ENCODE peak calls at places on chromosomes 7 and 10, in nine cellular contexts. Q, N, X, U, W, R, K, B and P are unnamed samples.

GRCh38 chr10:116627386-116627933 is 6.7 kb downstream of the PNLIPRP2 start:
- DNase-seq in Q (no peak), N (no peak), X (peak), U (no peak), W (peak), R (no peak), K (no peak), B (no peak), P (no peak)

GRCh38 chr10:117666131-117666530 is 123.6 kb downstream of the EMX2 start:
- DNase-seq in Q (no peak), N (no peak), X (no peak), U (no peak), W (no peak), R (peak), K (no peak), B (no peak), P (no peak)

GRCh38 chr10:127168251-127168650 is 28.1 kb downstream of the INSYN2A start:
- DNase-seq in Q (no peak), N (no peak), X (no peak), U (no peak), W (no peak), R (no peak), K (no peak), B (no peak), P (no peak)

GRCh38 chr7:105006367-105007139 is 7.5 kb upstream of the KMT2E start:
- DNase-seq in Q (no peak), N (no peak), X (no peak), U (no peak), W (no peak), R (no peak), K (no peak), B (no peak), P (no peak)

GRCh38 chr7:90262438-90262837 is 17.5 kb downstream of the CFAP69 start:
- DNase-seq in Q (peak), N (no peak), X (no peak), U (no peak), W (no peak), R (peak), K (no peak), B (no peak), P (no peak)

GRCh38 chr7:138735399-138735798 is 34.2 kb upstream of the SVOPL start:
- DNase-seq in Q (no peak), N (no peak), X (no peak), U (no peak), W (no peak), R (no peak), K (no peak), B (no peak), P (no peak)

GRCh38 chr7:55019329-55019690 is 493 bp downstream of the EGFR start:
- DNase-seq in Q (peak), N (peak), X (peak), U (no peak), W (no peak), R (no peak), K (peak), B (no peak), P (no peak)

GRCh38 chr7:98105942-98106544 is 619 bp upstream of the LMTK2 start:
- DNase-seq in Q (no peak), N (peak), X (no peak), U (no peak), W (no peak), R (no peak), K (no peak), B (no peak), P (no peak)

GRCh38 chr7:138184191-138184590 is 107.9 kb downstream of the AKR1D1 start:
- DNase-seq in Q (no peak), N (no peak), X (no peak), U (no peak), W (no peak), R (no peak), K (no peak), B (no peak), P (no peak)

GRCh38 chr7:94169682-94170081 is 165.5 kb upstream of the BET1 start:
- DNase-seq in Q (no peak), N (no peak), X (no peak), U (no peak), W (no peak), R (no peak), K (no peak), B (no peak), P (no peak)

GRCh38 chr7:64888901-64889685 is 14.0 kb upstream of the ZNF273 start:
- DNase-seq in Q (peak), N (no peak), X (no peak), U (no peak), W (no peak), R (peak), K (peak), B (no peak), P (no peak)

GRCh38 chr10:120556164-120556532 is 99.1 kb downstream of the PLPP4 start:
- DNase-seq in Q (no peak), N (no peak), X (no peak), U (no peak), W (no peak), R (no peak), K (no peak), B (no peak), P (no peak)

GRCh38 chr7:37504791-37505190 is 56.1 kb upstream of the ELMO1 start:
- DNase-seq in Q (no peak), N (no peak), X (no peak), U (no peak), W (no peak), R (no peak), K (no peak), B (no peak), P (no peak)

GRCh38 chr10:63614371-63614891 is 93.2 kb downstream of the REEP3 start:
- DNase-seq in Q (no peak), N (no peak), X (no peak), U (no peak), W (no peak), R (peak), K (no peak), B (no peak), P (no peak)

GRCh38 chr7:45874408-45875131 is 1.7 kb upstream of the CCDC201 start:
- DNase-seq in Q (no peak), N (no peak), X (no peak), U (no peak), W (no peak), R (peak), K (no peak), B (peak), P (no peak)

GRCh38 chr10:46223064-46223480 is 63.7 kb upstream of the ANTXRL start:
- DNase-seq in Q (no peak), N (peak), X (no peak), U (no peak), W (no peak), R (no peak), K (no peak), B (no peak), P (no peak)

GRCh38 chr10:124579003-124579384 is 117.4 kb downstream of the LHPP start:
- DNase-seq in Q (no peak), N (peak), X (no peak), U (no peak), W (no peak), R (peak), K (peak), B (no peak), P (no peak)

GRCh38 chr7:78161781-78162180 is 363.2 kb downstream of the PHTF2 start:
- DNase-seq in Q (no peak), N (no peak), X (no peak), U (no peak), W (no peak), R (no peak), K (no peak), B (no peak), P (no peak)

GRCh38 chr7:102933763-102934162 is 21.0 kb downstream of the LRRC17 start:
- DNase-seq in Q (no peak), N (no peak), X (peak), U (no peak), W (no peak), R (peak), K (no peak), B (peak), P (no peak)

GRCh38 chr7:75039166-75039565 is 34.4 kb downstream of the RCC1L start:
- DNase-seq in Q (no peak), N (no peak), X (no peak), U (no peak), W (no peak), R (no peak), K (no peak), B (no peak), P (no peak)

GRCh38 chr10:62818426-62819011 is 2.4 kb upstream of the EGR2 start:
- DNase-seq in Q (peak), N (peak), X (peak), U (peak), W (peak), R (no peak), K (peak), B (no peak), P (peak)

GRCh38 chr10:85447690-85448089 is 918.9 kb downstream of the GRID1 start:
- DNase-seq in Q (no peak), N (no peak), X (no peak), U (no peak), W (no peak), R (no peak), K (no peak), B (no peak), P (no peak)

GRCh38 chr7:102890292-102890970 is 22.4 kb upstream of the LRRC17 start:
- DNase-seq in Q (no peak), N (no peak), X (no peak), U (no peak), W (no peak), R (peak), K (no peak), B (no peak), P (no peak)

GRCh38 chr10:131998050-131998844 is 16.5 kb upstream of the BNIP3 start:
- DNase-seq in Q (no peak), N (no peak), X (no peak), U (no peak), W (no peak), R (no peak), K (no peak), B (no peak), P (no peak)
- TF ChIP-seq CTCF in Q (no peak), N (no peak), X (no peak), U (no peak), W (no peak), R (no peak), K (no peak), B (no peak), P (no peak)

GRCh38 chr7:4739528-4739992 is 35.9 kb upstream of the AP5Z1 start:
- DNase-seq in Q (no peak), N (no peak), X (no peak), U (no peak), W (no peak), R (peak), K (no peak), B (no peak), P (no peak)
- TF ChIP-seq CTCF in Q (no peak), N (no peak), X (no peak), U (no peak), W (peak), R (peak), K (peak), B (no peak), P (no peak)

DNA sequence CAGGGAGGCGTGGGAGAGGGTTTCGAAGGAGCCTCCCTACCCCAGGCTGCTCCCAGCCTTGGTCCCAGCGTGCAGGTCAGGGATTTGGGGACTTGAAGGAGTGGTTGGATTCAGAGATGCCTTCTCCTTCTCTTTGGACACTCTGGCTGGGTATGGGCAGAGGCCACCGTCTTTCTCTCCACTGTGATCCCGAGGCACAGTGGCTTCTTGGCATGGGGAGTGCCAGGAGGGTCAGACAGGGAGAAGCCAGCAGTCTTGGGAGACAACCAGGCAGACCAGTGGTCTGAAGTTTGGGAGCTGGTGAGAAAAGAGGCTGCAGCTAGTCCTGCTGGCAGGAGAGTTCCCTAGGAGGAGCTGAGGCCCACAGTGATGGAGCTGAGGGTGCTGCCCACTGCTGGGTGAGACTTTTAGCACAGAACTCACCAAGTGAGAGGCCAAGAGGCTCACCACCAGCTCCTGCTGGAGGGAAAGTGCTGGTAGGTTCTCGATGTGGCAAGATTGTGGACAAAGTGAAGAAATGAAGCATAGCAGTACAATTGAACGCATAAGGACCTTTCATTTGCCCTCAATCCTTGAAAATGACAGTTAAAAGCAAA is 35.2 kb upstream of the WDFY4 start:
- DNase-seq in Q (no peak), N (no peak), X (no peak), U (no peak), W (no peak), R (peak), K (no peak), B (no peak), P (no peak)
- TF ChIP-seq CTCF in Q (no peak), N (no peak), X (no peak), U (no peak), W (no peak), R (peak), K (no peak), B (peak), P (no peak)

GRCh38 chr10:58898854-58899573 is 277.4 kb upstream of the PHYHIPL start:
- DNase-seq in Q (no peak), N (no peak), X (no peak), U (no peak), W (no peak), R (no peak), K (no peak), B (no peak), P (no peak)

GRCh38 chr10:58897708-58898107 is 278.7 kb upstream of the PHYHIPL start:
- DNase-seq in Q (no peak), N (no peak), X (no peak), U (no peak), W (no peak), R (peak), K (no peak), B (no peak), P (no peak)

GRCh38 chr10:58892039-58892665 is 284.3 kb upstream of the PHYHIPL start:
- DNase-seq in Q (no peak), N (no peak), X (no peak), U (no peak), W (no peak), R (no peak), K (no peak), B (no peak), P (no peak)

GRCh38 chr10:58896229-58896628 is 280.2 kb upstream of the PHYHIPL start:
- DNase-seq in Q (no peak), N (no peak), X (no peak), U (no peak), W (no peak), R (no peak), K (no peak), B (no peak), P (no peak)

GRCh38 chr10:58894929-58895328 is 281.5 kb upstream of the PHYHIPL start:
- DNase-seq in Q (no peak), N (no peak), X (no peak), U (no peak), W (no peak), R (peak), K (no peak), B (no peak), P (no peak)
- TF ChIP-seq CTCF in Q (no peak), N (no peak), X (no peak), U (no peak), W (no peak), R (peak), K (no peak), B (no peak), P (no peak)

GRCh38 chr7:118861581-118861980 is 637.1 kb downstream of the ANKRD7 start:
- DNase-seq in Q (no peak), N (no peak), X (no peak), U (no peak), W (no peak), R (no peak), K (no peak), B (no peak), P (no peak)

GRCh38 chr7:118863961-118864360 is 639.5 kb downstream of the ANKRD7 start:
- DNase-seq in Q (no peak), N (no peak), X (no peak), U (no peak), W (no peak), R (no peak), K (no peak), B (no peak), P (no peak)

GRCh38 chr7:118855290-118855689 is 630.8 kb downstream of the ANKRD7 start:
- DNase-seq in Q (no peak), N (no peak), X (no peak), U (no peak), W (no peak), R (no peak), K (no peak), B (no peak), P (no peak)

GRCh38 chr7:118862733-118863132 is 638.2 kb downstream of the ANKRD7 start:
- DNase-seq in Q (no peak), N (no peak), X (no peak), U (no peak), W (no peak), R (no peak), K (no peak), B (no peak), P (no peak)

GRCh38 chr7:118858651-118859149 is 634.2 kb downstream of the ANKRD7 start:
- DNase-seq in Q (no peak), N (no peak), X (peak), U (no peak), W (no peak), R (no peak), K (peak), B (no peak), P (no peak)
- TF ChIP-seq CTCF in Q (no peak), N (no peak), X (no peak), U (no peak), W (no peak), R (no peak), K (no peak), B (no peak), P (no peak)

GRCh38 chr7:16422917-16423316 is 1.6 kb upstream of the CRPPA start:
- DNase-seq in Q (no peak), N (no peak), X (no peak), U (no peak), W (no peak), R (no peak), K (no peak), B (no peak), P (no peak)
- TF ChIP-seq CTCF in Q (no peak), N (no peak), X (no peak), U (no peak), W (no peak), R (no peak), K (no peak), B (no peak), P (no peak)

GRCh38 chr7:70506463-70506862 is 625.5 kb upstream of the GALNT17 start:
- DNase-seq in Q (no peak), N (peak), X (peak), U (no peak), W (no peak), R (peak), K (no peak), B (no peak), P (no peak)
- TF ChIP-seq CTCF in Q (peak), N (peak), X (no peak), U (no peak), W (peak), R (peak), K (no peak), B (peak), P (no peak)

GRCh38 chr7:136183981-136184380 is 206.8 kb upstream of the MTPN start:
- DNase-seq in Q (no peak), N (no peak), X (no peak), U (no peak), W (no peak), R (no peak), K (no peak), B (no peak), P (no peak)
- TF ChIP-seq CTCF in Q (no peak), N (no peak), X (no peak), U (no peak), W (peak), R (no peak), K (no peak), B (peak), P (no peak)